ENCODE peak calls at places on chromosomes 16 and 17, in four cellular contexts. One of them, this sample, is unnamed.

GRCh38 chr17:43915561-43915960 is 8.2 kb upstream of the MPP2 start:
- DNase-seq in mucosa of descending colon: no peak
- DNase-seq in HFFc6: no peak
- DNase-seq in neural progenitor cell: no peak
- DNase-seq in this sample: no peak

GRCh38 chr16:72404299-72404698 is 232.3 kb upstream of the PMFBP1 start:
- DNase-seq in neural progenitor cell: no peak
- DNase-seq in mucosa of descending colon: no peak
- DNase-seq in HFFc6: peak
- DNase-seq in this sample: no peak

GRCh38 chr17:66952031-66952524 is 12.4 kb upstream of the CACNG4 start:
- DNase-seq in neural progenitor cell: peak
- DNase-seq in HFFc6: peak
- DNase-seq in mucosa of descending colon: no peak
- DNase-seq in this sample: no peak

GRCh38 chr17:77186141-77186604 is 45.4 kb downstream of the SEC14L1 start:
- DNase-seq in HFFc6: no peak
- DNase-seq in mucosa of descending colon: no peak
- DNase-seq in neural progenitor cell: no peak
- DNase-seq in this sample: no peak

GRCh38 chr16:56617212-56618085 is 8.1 kb upstream of the MT1E start:
- DNase-seq in neural progenitor cell: peak
- DNase-seq in HFFc6: no peak
- DNase-seq in mucosa of descending colon: peak
- DNase-seq in this sample: peak

GRCh38 chr17:13230908-13231307 is 213.1 kb upstream of the ELAC2 start:
- DNase-seq in neural progenitor cell: no peak
- DNase-seq in HFFc6: no peak
- DNase-seq in mucosa of descending colon: no peak
- DNase-seq in this sample: no peak

GRCh38 chr17:67855504-67856324 is 30.4 kb downstream of the BPTF start:
- DNase-seq in mucosa of descending colon: no peak
- DNase-seq in neural progenitor cell: no peak
- DNase-seq in HFFc6: no peak
- DNase-seq in this sample: no peak

GRCh38 chr16:63921737-63922136 is 1200.1 kb downstream of the CDH11 start:
- DNase-seq in neural progenitor cell: no peak
- DNase-seq in mucosa of descending colon: no peak
- DNase-seq in HFFc6: no peak
- DNase-seq in this sample: no peak

GRCh38 chr16:85627835-85628556 is 14.9 kb downstream of the GSE1 start:
- DNase-seq in mucosa of descending colon: no peak
- DNase-seq in neural progenitor cell: no peak
- DNase-seq in HFFc6: no peak
- DNase-seq in this sample: no peak

GRCh38 chr17:45848868-45849535 is 4.3 kb downstream of the SPPL2C start:
- DNase-seq in neural progenitor cell: no peak
- DNase-seq in mucosa of descending colon: peak
- DNase-seq in HFFc6: no peak
- DNase-seq in this sample: no peak

GRCh38 chr17:43661699-43662431 is at the start of gene MEOX1:
- DNase-seq in mucosa of descending colon: no peak
- DNase-seq in HFFc6: peak
- DNase-seq in neural progenitor cell: no peak
- DNase-seq in this sample: no peak

GRCh38 chr17:56206351-56206750 is 53.1 kb downstream of the ANKFN1 start:
- DNase-seq in HFFc6: no peak
- DNase-seq in neural progenitor cell: no peak
- DNase-seq in mucosa of descending colon: no peak
- DNase-seq in this sample: no peak

GRCh38 chr16:83706394-83706793 is 101.4 kb upstream of the HSBP1 start:
- DNase-seq in HFFc6: peak
- DNase-seq in neural progenitor cell: no peak
- DNase-seq in mucosa of descending colon: no peak
- DNase-seq in this sample: no peak

This sample was measured in glutamatergic neuron.